ENCODE peak calls at places on chromosomes 6 and 20, in ten cellular contexts. N is cardiac fibroblast, H is dorsolateral prefrontal cortex, L is AG09309, Q is ovary, D is body of pancreas, J is fibroblast of the aortic adventitia, F is fibroblast of mammary gland, W is upper lobe of right lung, I is tibial nerve. A is an unnamed sample.

GRCh38 chr20:34891166-34892062 is 15.0 kb downstream of the ACSS2 start:
- DNase-seq in L (peak; percentile 61), F (peak; percentile 89), Q (no peak), W (no peak), J (peak; percentile 83), N (peak; percentile 69), I (no peak), D (no peak), H (no peak), A (no peak)

GRCh38 chr20:56610098-56610497 is 19.0 kb upstream of the TFAP2C start:
- DNase-seq in Q (no peak), F (no peak), N (no peak), L (no peak), I (no peak), D (no peak), H (no peak), J (no peak), W (no peak), A (no peak)

GRCh38 chr6:148177589-148178233 is 164.9 kb upstream of the SASH1 start:
- DNase-seq in J (peak; percentile 83), H (peak; percentile 73), Q (peak; percentile 64), W (peak; percentile 76), L (no peak), D (peak; percentile 82), N (peak; percentile 77), F (peak; percentile 76), I (peak; percentile 87), A (no peak)

GRCh38 chr6:119284861-119285521 is 64.6 kb downstream of the MAN1A1 start:
- DNase-seq in J (no peak), I (no peak), L (no peak), H (no peak), N (no peak), F (no peak), D (no peak), W (no peak), Q (no peak), A (no peak)

GRCh38 chr6:20366082-20366834 is 35.4 kb upstream of the E2F3 start:
- DNase-seq in H (no peak), N (no peak), F (no peak), I (no peak), Q (no peak), L (no peak), W (no peak), D (no peak), J (no peak), A (no peak)

GRCh38 chr6:134351615-134352474 is 33.9 kb upstream of the SGK1 start:
- DNase-seq in D (no peak), Q (no peak), L (no peak), W (no peak), I (no peak), F (no peak), H (no peak), N (no peak), J (no peak), A (no peak)

GRCh38 chr20:36493801-36494114 is 47.6 kb upstream of the MYL9 start:
- DNase-seq in Q (peak; percentile 73), I (peak; percentile 70), J (peak; percentile 85), F (peak; percentile 92), D (peak; percentile 66), N (peak; percentile 69), H (peak; percentile 44), W (no peak), L (peak; percentile 65), A (no peak)

GRCh38 chr6:136344420-136344819 is 54.8 kb upstream of the BCLAF1 start:
- DNase-seq in F (peak; percentile 89), N (peak; percentile 72), Q (no peak), J (peak; percentile 56), W (no peak), H (no peak), L (no peak), D (no peak), I (no peak), A (no peak)

GRCh38 chr20:49415664-49416044 is 66.8 kb downstream of the KCNB1 start:
- DNase-seq in I (no peak), H (no peak), D (no peak), L (no peak), N (no peak), J (no peak), W (no peak), F (no peak), Q (no peak), A (no peak)

GRCh38 chr6:111207141-111207858 is 120.0 kb downstream of the SLC16A10 start:
- DNase-seq in Q (no peak), D (no peak), I (no peak), W (no peak), L (no peak), J (peak; percentile 16), F (peak; percentile 11), H (no peak), N (peak; percentile 43), A (no peak)

GRCh38 chr20:58875111-58875510 is 22.6 kb downstream of the GNAS start:
- DNase-seq in W (no peak), I (no peak), L (no peak), H (no peak), F (no peak), D (no peak), J (no peak), Q (no peak), N (no peak), A (no peak)

GRCh38 chr20:60255866-60256265 is 297.6 kb downstream of the CDH26 start:
- DNase-seq in Q (no peak), L (no peak), W (no peak), H (no peak), F (peak; percentile 66), N (no peak), J (peak; percentile 29), I (no peak), D (no peak), A (no peak)

GRCh38 chr6:15404700-15404980 is 158.8 kb downstream of the JARID2 start:
- DNase-seq in N (no peak), D (no peak), H (no peak), I (no peak), L (no peak), Q (no peak), F (no peak), W (no peak), J (no peak), A (no peak)

GRCh38 chr6:87705070-87705691 is 3.1 kb upstream of the AKIRIN2 start:
- DNase-seq in H (no peak), F (no peak), I (no peak), Q (no peak), D (no peak), L (no peak), W (no peak), N (no peak), J (peak; percentile 27), A (no peak)

DNA sequence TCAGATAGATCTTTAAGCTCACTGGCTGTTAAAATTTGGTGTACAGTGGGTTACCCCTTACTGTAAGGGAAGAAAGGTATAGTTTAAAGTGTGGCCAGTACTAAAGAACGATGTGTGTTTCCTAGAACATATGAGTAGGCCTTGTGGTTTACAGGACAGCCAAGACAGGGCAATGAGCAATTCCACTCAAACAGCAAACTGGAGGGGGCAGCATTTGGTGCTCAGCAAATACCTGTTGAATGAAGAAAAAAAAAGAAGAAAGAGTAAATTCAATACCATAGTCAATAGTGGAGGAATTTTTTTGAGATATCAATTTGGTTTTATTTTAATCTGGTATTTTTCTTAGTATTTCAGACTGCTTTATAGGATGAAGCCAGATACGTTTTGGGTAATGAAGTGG is 3.8 kb upstream of the NCOA5 start:
- DNase-seq in D (no peak), W (no peak), N (no peak), I (no peak), F (peak; percentile 42), Q (no peak), J (no peak), L (no peak), H (no peak), A (no peak)
- TF ChIP-seq CTCF in D (no peak), W (no peak), N (no peak), I (no peak), F (peak; percentile 22), Q (no peak), J (no peak), L (no peak), H (no peak), A (no peak)

GRCh38 chr20:52291109-52291508 is 99.5 kb upstream of the ZFP64 start:
- DNase-seq in F (no peak), L (no peak), N (no peak), I (no peak), H (no peak), D (no peak), Q (no peak), J (no peak), W (no peak), A (no peak)
- TF ChIP-seq CTCF in F (no peak), L (no peak), N (no peak), I (no peak), H (no peak), D (no peak), Q (no peak), J (no peak), W (no peak), A (no peak)

GRCh38 chr6:30493643-30494250 is 4.4 kb downstream of the HLA-E start:
- DNase-seq in L (no peak), H (no peak), W (no peak), Q (peak; percentile 19), F (no peak), N (no peak), D (no peak), J (no peak), I (no peak), A (no peak)
- TF ChIP-seq CTCF in L (no peak), H (no peak), W (peak; percentile 10), Q (no peak), F (peak; percentile 22), N (peak; percentile 19), D (no peak), J (peak; percentile 13), I (no peak), A (no peak)

GRCh38 chr6:156662025-156662445 is 115.1 kb upstream of the ARID1B start:
- DNase-seq in H (no peak), W (peak; percentile 69), Q (no peak), D (peak; percentile 62), N (peak; percentile 92), J (peak; percentile 94), F (peak; percentile 83), L (peak; percentile 64), I (no peak), A (peak; percentile 90)
- TF ChIP-seq CTCF in H (no peak), W (peak; percentile 45), Q (no peak), D (peak; percentile 34), N (peak; percentile 20), J (peak; percentile 80), F (peak; percentile 62), L (peak; percentile 62), I (no peak), A (peak; percentile 95)

GRCh38 chr20:62208805-62209755 is 11.0 kb downstream of the HRH3 start:
- DNase-seq in J (no peak), L (no peak), I (no peak), H (no peak), D (peak; percentile 72), W (no peak), Q (no peak), N (peak; percentile 12), F (peak; percentile 5), A (no peak)
- TF ChIP-seq CTCF in J (no peak), L (no peak), I (no peak), H (no peak), D (peak; percentile 25), W (no peak), Q (no peak), N (no peak), F (no peak), A (no peak)

GRCh38 chr6:154653853-154654252 is 79.4 kb upstream of the SCAF8 start:
- DNase-seq in F (peak; percentile 81), H (no peak), W (no peak), Q (no peak), N (peak; percentile 91), L (peak; percentile 40), J (peak; percentile 90), I (no peak), D (peak; percentile 13), A (no peak)
- TF ChIP-seq CTCF in F (no peak), H (no peak), W (no peak), Q (no peak), N (no peak), L (no peak), J (no peak), I (no peak), D (no peak), A (no peak)

A was measured in mesothelial cell of epicardium.